ENCODE peak calls at places on chromosomes 13 and 19, in seven cellular contexts. X is GM18507, G is endodermal cell, L is activated B cell treated with CpG ODN at 0.5 μM for 24 hours, J is NCI-H1417 treated with DMSO at 0.1 percent for 48 hours, I is left cardiac atrium, Z is fibroblast of the aortic adventitia. E is an unnamed sample.

GRCh38 chr13:24161980-24162517 is 1.5 kb downstream of the SPATA13 start:
- DNase-seq in I (no peak), J (no peak), Z (no peak), G (no peak), L (no peak), X (no peak), E (no peak)

GRCh38 chr19:3617463-3617862 is 9.1 kb downstream of the CACTIN start:
- DNase-seq in G (peak; percentile 78), L (no peak), X (no peak), I (no peak), J (no peak), Z (no peak), E (peak; percentile 46)

GRCh38 chr13:110380359-110381028 is 73.4 kb downstream of the COL4A2 start:
- DNase-seq in G (peak; percentile 61), Z (peak; percentile 88), I (no peak), J (no peak), L (no peak), X (no peak), E (peak; percentile 34)

GRCh38 chr19:13190781-13191540 is 40.8 kb downstream of the IER2 start:
- DNase-seq in G (no peak), J (no peak), Z (no peak), I (no peak), X (no peak), L (no peak), E (no peak)

GRCh38 chr19:45069056-45069455 is 7.2 kb downstream of the ZNF296 start:
- DNase-seq in I (no peak), J (no peak), L (no peak), X (no peak), G (peak; percentile 86), Z (peak; percentile 20), E (no peak)

GRCh38 chr19:38538793-38539528 is 78.8 kb downstream of the MAP4K1 start:
- DNase-seq in I (no peak), Z (peak; percentile 4), L (no peak), J (no peak), X (no peak), G (no peak), E (no peak)

GRCh38 chr13:37700887-37701286 is 102.3 kb upstream of the POSTN start:
- DNase-seq in X (no peak), G (no peak), I (no peak), L (no peak), Z (peak; percentile 52), J (no peak), E (no peak)

GRCh38 chr19:512548-513365 is 5.5 kb downstream of the TPGS1 start:
- DNase-seq in I (no peak), L (no peak), Z (no peak), X (no peak), J (no peak), G (peak; percentile 76), E (no peak)

GRCh38 chr13:113552786-113553540 is 31.6 kb upstream of the TFDP1 start:
- DNase-seq in G (peak; percentile 44), X (no peak), J (no peak), L (no peak), Z (no peak), I (no peak), E (no peak)

GRCh38 chr19:35533822-35534521 is 716 bp downstream of the GAPDHS start:
- DNase-seq in L (no peak), I (no peak), Z (peak; percentile 29), J (no peak), X (no peak), G (peak; percentile 79), E (no peak)

GRCh38 chr13:38417727-38418126 is 68.1 kb downstream of the UFM1 start:
- DNase-seq in I (no peak), X (no peak), G (peak; percentile 61), L (no peak), J (no peak), Z (no peak), E (no peak)

GRCh38 chr19:2049741-2050348 is 1.2 kb downstream of the MKNK2 start:
- DNase-seq in I (peak; percentile 80), X (no peak), Z (peak; percentile 71), L (peak; percentile 82), J (no peak), G (no peak), E (peak; percentile 89)

GRCh38 chr19:54952591-54953344 is 5.4 kb upstream of the NLRP7 start:
- DNase-seq in I (peak; percentile 26), J (no peak), Z (no peak), X (no peak), L (no peak), G (peak; percentile 57), E (no peak)

GRCh38 chr19:10146142-10146541 is 26.4 kb upstream of the EIF3G start:
- DNase-seq in I (no peak), J (no peak), Z (no peak), X (no peak), G (no peak), L (no peak), E (no peak)

GRCh38 chr13:57716295-57716694 is 84.8 kb downstream of the PCDH17 start:
- DNase-seq in J (no peak), L (no peak), I (no peak), Z (no peak), X (no peak), G (peak; percentile 72), E (no peak)

GRCh38 chr13:41132512-41133152 is at the start of gene KBTBD6:
- DNase-seq in G (peak; percentile 99), J (peak; percentile 88), I (peak; percentile 98), Z (peak; percentile 99), L (peak; percentile 83), X (peak; percentile 81), E (peak; percentile 99)

GRCh38 chr13:49368688-49369087 is 75.2 kb downstream of the CAB39L start:
- DNase-seq in J (no peak), L (no peak), G (no peak), I (no peak), X (no peak), Z (no peak), E (no peak)

GRCh38 chr13:76944457-76944856 is 3.9 kb upstream of the ACOD1 start:
- DNase-seq in X (no peak), G (no peak), I (no peak), L (no peak), J (no peak), Z (peak; percentile 70), E (no peak)

GRCh38 chr13:40057228-40057627 is 401.8 kb downstream of the COG6 start:
- DNase-seq in G (no peak), I (no peak), Z (no peak), X (no peak), L (no peak), J (no peak), E (no peak)

GRCh38 chr19:3580156-3580955 is 4.9 kb upstream of the GIPC3 start:
- DNase-seq in X (no peak), J (no peak), L (no peak), G (no peak), I (no peak), Z (peak; percentile 95), E (no peak)

GRCh38 chr13:40433577-40433976 is 232.9 kb downstream of the FOXO1 start:
- DNase-seq in G (no peak), I (no peak), J (no peak), L (no peak), Z (no peak), X (no peak), E (no peak)

GRCh38 chr19:18309525-18310064 is 13.3 kb downstream of the LSM4 start:
- DNase-seq in X (no peak), L (no peak), J (no peak), I (no peak), Z (no peak), G (no peak), E (peak; percentile 55)

GRCh38 chr19:18776288-18776594 is 14.9 kb downstream of the COMP start:
- DNase-seq in Z (peak; percentile 52), I (no peak), X (no peak), G (no peak), J (no peak), L (no peak), E (no peak)

GRCh38 chr13:112984954-112985802 is 16.2 kb downstream of the MCF2L start:
- DNase-seq in J (no peak), X (no peak), G (no peak), L (no peak), Z (no peak), I (no peak), E (no peak)

GRCh38 chr19:11261431-11261901 is 858 bp downstream of the DOCK6 start:
- DNase-seq in Z (no peak), X (no peak), I (no peak), G (peak; percentile 69), J (no peak), L (no peak), E (no peak)